ENCODE peak calls at places on chromosomes 16 and 17, in nine cellular contexts. Q is HCT116, G is adipocyte, C is A549, X is heart left ventricle, J is AG10803, F is AG04449, W is Caco-2, Y is foreskin fibroblast. T is an unnamed sample.

GRCh38 chr16:67613808-67614207 is 31.1 kb upstream of the CARMIL2 start:
- DNase-seq in Y (no peak), J (no peak), F (no peak), Q (no peak), X (no peak), C (peak; percentile 46), G (no peak), W (peak; percentile 44), T (no peak)

GRCh38 chr16:46932802-46933201 is 40.7 kb downstream of the DNAJA2 start:
- DNase-seq in G (no peak), W (no peak), J (no peak), F (no peak), Q (no peak), C (no peak), X (no peak), Y (no peak), T (no peak)

GRCh38 chr17:7562208-7562605 is 488 bp downstream of the SENP3 start:
- DNase-seq in Q (no peak), F (no peak), G (peak; percentile 59), X (no peak), J (no peak), Y (no peak), W (no peak), C (no peak), T (no peak)

GRCh38 chr17:16352838-16353701 is at the start of gene CENPV:
- DNase-seq in C (peak; percentile 72), F (no peak), Q (peak; percentile 41), J (peak; percentile 17), W (peak; percentile 82), X (peak; percentile 20), G (peak; percentile 77), Y (peak; percentile 35), T (peak; percentile 16)

GRCh38 chr17:67256075-67256732 is 11.2 kb upstream of the HELZ start:
- DNase-seq in F (no peak), Y (no peak), Q (no peak), J (no peak), C (no peak), W (no peak), X (no peak), G (no peak), T (no peak)

GRCh38 chr17:70658840-70659239 is 489.5 kb downstream of the KCNJ2 start:
- DNase-seq in J (no peak), C (no peak), X (no peak), Q (no peak), Y (no peak), W (no peak), G (no peak), F (no peak), T (no peak)

GRCh38 chr16:11259655-11260595 is 3.9 kb upstream of the SOCS1 start:
- DNase-seq in Y (no peak), C (no peak), Q (no peak), G (no peak), W (no peak), X (no peak), J (no peak), F (no peak), T (no peak)

GRCh38 chr16:88888778-88889387 is 22.4 kb upstream of the PABPN1L start:
- DNase-seq in X (peak; percentile 71), W (no peak), Q (no peak), C (no peak), Y (no peak), G (no peak), F (no peak), J (no peak), T (no peak)

DNA sequence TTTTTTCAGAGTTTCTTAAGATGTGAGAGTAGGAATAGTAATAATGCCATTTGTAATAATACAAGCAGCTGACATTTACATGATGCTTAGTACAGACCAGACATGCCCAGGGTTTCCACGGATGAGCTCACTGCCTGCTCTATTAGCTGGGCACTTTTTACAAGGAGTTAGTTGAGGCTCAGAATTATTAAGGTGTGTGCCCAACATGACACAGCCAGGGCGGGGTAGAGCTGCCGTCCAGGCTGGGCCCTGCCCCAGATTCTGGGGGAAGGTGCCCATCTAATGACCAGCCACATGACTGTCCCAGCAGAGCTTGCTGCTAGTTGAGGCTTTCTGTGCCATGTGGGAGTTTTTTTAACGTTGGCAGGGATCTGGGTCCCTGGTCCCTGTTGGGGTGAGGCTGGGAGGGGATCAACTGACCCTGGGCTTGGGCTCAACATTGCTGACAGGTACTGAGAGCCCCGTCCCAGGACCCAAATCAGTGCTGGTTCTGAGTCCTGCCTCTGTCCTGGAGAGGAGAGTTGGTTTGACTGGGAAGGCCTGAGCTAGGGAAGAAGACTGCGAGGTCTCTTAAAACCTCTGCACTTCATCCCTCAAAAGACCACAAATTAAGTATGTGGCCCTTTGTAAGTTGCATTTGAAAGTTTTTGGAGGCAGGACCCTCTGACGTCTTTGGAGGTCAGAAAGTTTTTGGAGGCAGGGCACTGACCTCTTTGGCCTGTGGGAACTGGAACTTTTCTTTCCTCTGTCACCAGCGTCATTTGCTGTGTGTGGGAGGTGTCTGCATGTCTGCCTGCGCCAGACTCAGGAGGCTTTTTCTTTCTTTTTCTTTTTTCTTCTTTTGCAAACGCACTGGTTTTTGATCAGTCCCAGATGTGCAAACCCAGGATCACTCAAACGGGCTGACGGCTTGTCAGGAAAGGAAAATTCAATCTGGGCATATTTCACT is 2.2 kb downstream of the CRISPLD2 start:
- DNase-seq in F (no peak), Q (no peak), W (no peak), C (no peak), Y (no peak), X (peak; percentile 57), J (peak; percentile 62), G (peak; percentile 61), T (peak; percentile 60)
- H3K4me3 ChIP-seq in F (peak overlapping the region; percentile 19), Q (no peak overlapping the region), W (no peak overlapping the region), C (no peak overlapping the region), Y (peak overlapping the region; percentile 5), X (peak overlapping the region; percentile 26), J (peak overlapping the region; percentile 64), G (peak overlapping the region; percentile 86), T (no peak overlapping the region)

GRCh38 chr16:82405696-82406095 is 221.1 kb upstream of the CDH13 start:
- DNase-seq in Q (no peak), Y (no peak), G (no peak), J (no peak), F (no peak), W (no peak), C (no peak), X (no peak), T (no peak)

GRCh38 chr16:82402665-82403218 is 224.0 kb upstream of the CDH13 start:
- DNase-seq in J (no peak), G (no peak), F (no peak), X (no peak), C (no peak), Y (no peak), W (no peak), Q (no peak), T (no peak)

GRCh38 chr16:82404586-82405315 is 222.0 kb upstream of the CDH13 start:
- DNase-seq in X (no peak), Q (no peak), Y (no peak), J (no peak), F (no peak), G (no peak), C (no peak), W (no peak), T (no peak)
- H3K4me3 ChIP-seq in X (no peak overlapping the region), Q (no peak overlapping the region), Y (no peak overlapping the region), J (no peak overlapping the region), F (no peak overlapping the region), G (no peak overlapping the region), C (no peak overlapping the region), W (no peak overlapping the region), T (no peak overlapping the region)

GRCh38 chr16:81778861-81779539 is at the start of gene PLCG2:
- DNase-seq in W (peak; percentile 91), C (peak; percentile 66), G (peak; percentile 51), F (no peak), Q (peak; percentile 47), Y (peak; percentile 18), J (no peak), X (peak; percentile 75), T (no peak)

GRCh38 chr16:81779540-81780320 is 639 bp downstream of the PLCG2 start:
- DNase-seq in G (no peak), W (peak; percentile 40), C (peak; percentile 23), J (no peak), X (peak; percentile 27), Q (no peak), F (no peak), Y (no peak), T (no peak)

GRCh38 chr16:81784042-81784785 is 5.1 kb downstream of the PLCG2 start:
- DNase-seq in C (no peak), J (no peak), Q (no peak), W (no peak), F (no peak), Y (no peak), X (no peak), G (no peak), T (peak; percentile 7)

GRCh38 chr16:81778231-81778630 is 860 bp upstream of the PLCG2 start:
- DNase-seq in C (no peak), Q (no peak), X (no peak), G (no peak), J (no peak), W (no peak), Y (no peak), F (no peak), T (no peak)

GRCh38 chr16:81780350-81780749 is 1.3 kb downstream of the PLCG2 start:
- DNase-seq in X (no peak), Y (no peak), W (no peak), Q (no peak), F (no peak), G (no peak), C (no peak), J (no peak), T (no peak)
- H3K4me3 ChIP-seq in X (peak overlapping the region; percentile 73), Y (no peak overlapping the region), W (no peak overlapping the region), Q (peak overlapping the region; percentile 72), F (no peak overlapping the region), G (no peak overlapping the region), C (no peak overlapping the region), J (no peak overlapping the region), T (no peak overlapping the region)

GRCh38 chr16:9097266-9098219 is 6.1 kb downstream of the HAPSTR1 start:
- DNase-seq in J (no peak), G (no peak), W (no peak), Y (no peak), C (no peak), X (no peak), Q (no peak), F (no peak), T (no peak)

GRCh38 chr16:9096416-9096952 is 5.0 kb downstream of the HAPSTR1 start:
- DNase-seq in Q (no peak), C (no peak), X (no peak), W (no peak), J (no peak), G (no peak), F (no peak), Y (no peak), T (no peak)

GRCh38 chr16:9098377-9099090 is 7.1 kb downstream of the HAPSTR1 start:
- DNase-seq in J (no peak), Q (no peak), G (no peak), W (no peak), X (no peak), Y (no peak), F (no peak), C (no peak), T (no peak)

GRCh38 chr16:9095998-9096397 is 4.6 kb downstream of the HAPSTR1 start:
- DNase-seq in C (no peak), X (no peak), Y (no peak), G (no peak), F (no peak), W (no peak), J (no peak), Q (no peak), T (no peak)

DNA sequence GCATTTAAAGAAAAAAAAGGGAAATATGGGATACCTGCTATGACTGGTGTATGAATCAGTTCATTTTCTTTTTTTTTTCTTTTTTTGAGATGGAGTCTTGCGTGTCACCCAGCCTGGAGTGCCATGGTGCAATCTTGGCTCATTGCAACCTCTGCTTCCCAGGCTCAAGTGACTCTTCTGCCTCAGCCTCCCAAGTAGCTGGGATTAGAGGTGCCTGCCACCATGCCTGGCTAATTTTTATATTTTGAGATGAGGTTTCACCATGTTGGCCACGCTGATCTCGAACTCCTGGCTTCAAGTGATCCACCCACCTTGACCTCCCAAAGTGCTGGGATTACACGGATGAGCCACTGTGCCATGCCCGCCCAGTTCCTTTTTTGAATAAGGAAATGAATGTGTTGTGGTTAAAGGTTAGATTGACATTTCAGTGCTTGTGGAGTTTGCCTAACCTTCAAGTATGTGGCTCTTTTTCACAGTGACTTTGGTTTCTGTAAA is 7.7 kb downstream of the HAPSTR1 start:
- DNase-seq in G (peak; percentile 54), X (no peak), F (no peak), Y (peak; percentile 50), W (no peak), Q (no peak), C (no peak), J (peak; percentile 50), T (peak; percentile 56)
- H3K4me3 ChIP-seq in G (peak overlapping the region; percentile 31), X (no peak overlapping the region), F (no peak overlapping the region), Y (no peak overlapping the region), W (no peak overlapping the region), Q (no peak overlapping the region), C (no peak overlapping the region), J (no peak overlapping the region), T (no peak overlapping the region)